ENCODE peak calls at places on chromosomes 3 and 15, in five cellular contexts. T, L, V, Q and K are unnamed samples.

GRCh38 chr3:62833538-62833937 is 41.7 kb downstream of the CADPS start:
- DNase-seq in V (no peak), Q (no peak), L (no peak), T (no peak), K (peak; percentile 7)

GRCh38 chr15:94930441-94930840 is 699.1 kb downstream of the MCTP2 start:
- DNase-seq in T (no peak), Q (no peak), L (peak; percentile 28), V (no peak), K (no peak)

GRCh38 chr15:74725241-74725774 is at the start of gene CYP1A1:
- DNase-seq in T (no peak), L (peak; percentile 8), V (no peak), Q (peak; percentile 52), K (no peak)

GRCh38 chr3:88189361-88189810 is 39.6 kb downstream of the C3orf38 start:
- DNase-seq in Q (no peak), T (no peak), V (no peak), L (no peak), K (no peak)

GRCh38 chr15:40115670-40116093 is 7.0 kb upstream of the BMF start:
- DNase-seq in T (no peak), L (peak; percentile 42), Q (peak; percentile 78), V (no peak), K (no peak)

GRCh38 chr3:102449341-102449740 is 14.5 kb downstream of the ZPLD1 start:
- DNase-seq in V (no peak), L (no peak), Q (no peak), T (no peak), K (no peak)

GRCh38 chr3:169133178-169134161 is 530.0 kb downstream of the MECOM start:
- DNase-seq in V (no peak), Q (no peak), L (no peak), T (no peak), K (no peak)

GRCh38 chr3:45983865-45984264 is 11.8 kb downstream of the FYCO1 start:
- DNase-seq in Q (no peak), V (no peak), L (no peak), T (no peak), K (no peak)

GRCh38 chr3:172538368-172539264 is 15.4 kb upstream of the TNFSF10 start:
- DNase-seq in L (no peak), V (no peak), Q (no peak), T (no peak), K (no peak)

GRCh38 chr3:132784502-132785025 is 62.4 kb upstream of the NPHP3 start:
- DNase-seq in V (no peak), Q (no peak), L (no peak), T (no peak), K (no peak)

GRCh38 chr3:21540265-21540664 is 210.7 kb downstream of the ZNF385D start:
- DNase-seq in T (no peak), Q (no peak), L (no peak), V (no peak), K (no peak)

GRCh38 chr15:34336333-34336732 is 1.2 kb downstream of the SLC12A6 start:
- DNase-seq in L (no peak), T (no peak), V (no peak), Q (no peak), K (no peak)

GRCh38 chr15:34338347-34338746 is 766 bp upstream of the SLC12A6 start:
- DNase-seq in V (no peak), L (no peak), T (no peak), Q (no peak), K (no peak)

GRCh38 chr15:34335176-34335575 is 2.4 kb downstream of the SLC12A6 start:
- DNase-seq in V (no peak), Q (no peak), L (peak; percentile 35), T (no peak), K (peak; percentile 17)

GRCh38 chr15:34336947-34337556 is 529 bp downstream of the SLC12A6 start:
- DNase-seq in T (no peak), L (peak; percentile 9), Q (no peak), V (no peak), K (no peak)

GRCh38 chr15:34337557-34338306 is at the start of gene SLC12A6:
- DNase-seq in Q (peak; percentile 85), L (peak; percentile 91), T (peak; percentile 87), V (peak; percentile 44), K (peak; percentile 99)
- TF ChIP-seq CTCF in Q (no peak), L (no peak), T (no peak), V (no peak), K (no peak)

GRCh38 chr15:69095280-69095679 is 65.2 kb upstream of the GLCE start:
- DNase-seq in V (no peak), T (no peak), Q (no peak), L (no peak), K (no peak)

GRCh38 chr15:69092159-69092558 is 68.3 kb upstream of the GLCE start:
- DNase-seq in V (no peak), L (peak; percentile 90), Q (no peak), T (no peak), K (peak; percentile 37)

GRCh38 chr15:69094124-69095030 is 66.1 kb upstream of the GLCE start:
- DNase-seq in V (no peak), Q (no peak), L (no peak), T (no peak), K (no peak)

GRCh38 chr15:69093614-69094013 is 66.8 kb upstream of the GLCE start:
- DNase-seq in Q (no peak), V (no peak), T (no peak), L (no peak), K (no peak)

GRCh38 chr15:69093127-69093526 is 67.3 kb upstream of the GLCE start:
- DNase-seq in L (no peak), T (no peak), V (no peak), Q (no peak), K (no peak)
- H3K4me3 ChIP-seq in L (no peak overlapping the region), T (no peak overlapping the region), V (no peak overlapping the region), Q (no peak overlapping the region), K (no peak overlapping the region)

GRCh38 chr3:143119974-143120715 is 574 bp downstream of the CHST2 start:
- DNase-seq in T (no peak), L (peak; percentile 46), V (no peak), Q (no peak), K (no peak)
- TF ChIP-seq CTCF in T (no peak), L (no peak), V (no peak), Q (no peak), K (no peak)

DNA sequence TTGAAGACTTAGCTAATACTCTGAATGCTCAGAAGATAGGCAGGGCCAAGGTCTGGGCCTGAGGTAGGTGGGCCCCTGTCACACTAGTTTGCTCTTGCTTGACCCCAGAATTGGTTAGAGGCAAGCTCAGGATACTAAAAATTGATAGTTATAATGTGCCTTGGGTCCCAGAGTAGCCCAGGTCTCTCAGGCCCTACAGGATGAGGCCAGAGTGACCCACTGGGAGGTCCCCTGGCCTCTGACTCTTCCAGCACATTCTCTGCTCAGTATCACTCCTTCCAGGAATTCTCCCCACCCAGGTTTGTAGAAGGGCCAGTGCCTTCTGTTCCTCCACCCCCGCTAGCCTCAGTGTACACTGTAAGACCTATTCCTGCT is 667 bp upstream of the KLHDC8B start:
- DNase-seq in T (no peak), L (no peak), Q (no peak), V (no peak), K (no peak)
- H3K4me3 ChIP-seq in T (peak overlapping the region; percentile 78), L (peak overlapping the region; percentile 78), Q (peak overlapping the region; percentile 54), V (peak overlapping the region; percentile 78), K (peak overlapping the region; percentile 91)

GRCh38 chr15:89413877-89414276 is 79.3 kb upstream of the POLG start:
- DNase-seq in L (peak; percentile 65), Q (no peak), V (no peak), T (no peak), K (no peak)

GRCh38 chr15:89414571-89414970 is 79.9 kb upstream of the POLG start:
- DNase-seq in T (no peak), Q (no peak), L (no peak), V (no peak), K (no peak)

GRCh38 chr15:89409184-89409992 is 74.8 kb upstream of the POLG start:
- DNase-seq in Q (no peak), V (no peak), L (no peak), T (no peak), K (peak; percentile 15)

GRCh38 chr15:89409993-89410767 is 75.6 kb upstream of the POLG start:
- DNase-seq in T (no peak), L (no peak), V (no peak), Q (no peak), K (no peak)

DNA sequence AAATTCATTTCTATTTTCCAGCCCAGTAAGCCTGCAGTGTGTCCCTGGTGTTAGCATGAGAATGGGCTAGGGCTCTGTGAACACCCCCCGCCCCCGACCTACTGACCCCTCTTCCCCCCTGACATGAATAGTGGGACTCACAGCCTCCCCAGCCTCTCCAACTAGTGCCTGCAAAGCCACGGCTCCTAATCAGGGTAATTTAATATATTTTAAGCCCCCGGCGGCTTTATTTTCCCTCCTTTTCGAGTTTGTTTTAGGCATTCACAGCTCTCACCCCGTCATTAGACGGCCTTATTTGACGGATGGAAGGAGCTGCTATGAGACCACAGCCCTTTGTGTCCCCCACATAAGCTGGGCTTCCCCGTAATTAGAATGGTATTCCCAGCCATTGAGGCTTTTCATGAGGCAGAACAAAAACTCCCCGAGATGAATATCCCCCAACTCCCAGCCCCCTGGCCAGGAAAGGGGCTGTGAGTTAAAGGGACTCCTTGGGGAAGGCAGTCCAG is 78.3 kb upstream of the POLG start:
- DNase-seq in V (no peak), L (no peak), T (no peak), Q (no peak), K (no peak)
- TF ChIP-seq CTCF in V (no peak), L (no peak), T (no peak), Q (no peak), K (no peak)

GRCh38 chr3:75338342-75338741 is 325.8 kb upstream of the FRG2C start:
- DNase-seq in L (no peak), T (no peak), V (no peak), Q (no peak), K (no peak)

GRCh38 chr3:75337226-75337900 is 326.8 kb upstream of the FRG2C start:
- DNase-seq in T (no peak), L (no peak), Q (no peak), V (no peak), K (no peak)

GRCh38 chr3:75342425-75342824 is 321.7 kb upstream of the FRG2C start:
- DNase-seq in V (no peak), T (no peak), Q (no peak), L (no peak), K (no peak)

GRCh38 chr3:75341324-75342067 is 322.6 kb upstream of the FRG2C start:
- DNase-seq in T (no peak), Q (no peak), V (no peak), L (no peak), K (peak; percentile 36)
- H3K4me3 ChIP-seq in T (no peak overlapping the region), Q (no peak overlapping the region), V (no peak overlapping the region), L (no peak overlapping the region), K (no peak overlapping the region)